ENCODE peak calls at places on chromosomes 12 and 14, in six cellular contexts. G, E, H, J, S and N are unnamed samples.

GRCh38 chr14:68306934-68307758 is 485.7 kb downstream of the ZFP36L1 start:
- DNase-seq in E (peak; percentile 34), G (no peak), H (peak; percentile 34), J (no peak), S (no peak), N (no peak)

GRCh38 chr12:118874698-118875548 is 106.4 kb upstream of the SRRM4 start:
- DNase-seq in J (no peak), E (peak; percentile 75), H (no peak), G (no peak), S (no peak), N (no peak)

GRCh38 chr12:48349471-48349870 is 1.2 kb downstream of the ZNF641 start:
- DNase-seq in J (no peak), S (no peak), G (no peak), E (no peak), H (peak; percentile 55), N (no peak)

GRCh38 chr14:31207287-31207745 is 277 bp downstream of the HECTD1 start:
- DNase-seq in H (no peak), G (no peak), E (peak; percentile 97), J (peak; percentile 82), S (no peak), N (no peak)

GRCh38 chr14:91205449-91205848 is 39.1 kb downstream of the GPR68 start:
- DNase-seq in S (no peak), G (no peak), E (no peak), J (no peak), H (peak; percentile 6), N (no peak)

GRCh38 chr12:56127485-56127887 is 581 bp upstream of the ESYT1 start:
- DNase-seq in S (no peak), E (no peak), H (no peak), G (no peak), J (no peak), N (no peak)

GRCh38 chr14:93333631-93334095 is 827 bp upstream of the BTBD7 start:
- DNase-seq in E (no peak), G (no peak), J (no peak), H (no peak), S (no peak), N (no peak)

GRCh38 chr12:101795786-101796185 is 35.0 kb downstream of the GNPTAB start:
- DNase-seq in E (no peak), S (no peak), J (no peak), G (no peak), H (no peak), N (no peak)

GRCh38 chr12:106137456-106138278 is 1.1 kb downstream of the NUAK1 start:
- DNase-seq in H (no peak), J (no peak), E (no peak), S (no peak), G (no peak), N (no peak)

GRCh38 chr14:101821528-101821927 is 60.0 kb downstream of the PPP2R5C start:
- DNase-seq in G (no peak), H (no peak), S (peak; percentile 51), J (no peak), E (no peak), N (no peak)

GRCh38 chr14:102320033-102320660 is 601 bp downstream of the ZNF839 start:
- DNase-seq in G (peak; percentile 73), J (no peak), S (peak; percentile 33), E (peak; percentile 35), H (no peak), N (no peak)

GRCh38 chr12:105588126-105588525 is 257.6 kb downstream of the C12orf75 start:
- DNase-seq in E (peak; percentile 20), G (no peak), S (no peak), H (no peak), J (no peak), N (no peak)

GRCh38 chr12:88083634-88084033 is 54.4 kb upstream of the C12orf50 start:
- DNase-seq in J (no peak), G (no peak), H (no peak), S (no peak), E (no peak), N (no peak)

GRCh38 chr12:59698599-59698998 is 102.8 kb downstream of the SLC16A7 start:
- DNase-seq in E (no peak), J (no peak), G (no peak), S (no peak), H (peak; percentile 81), N (peak; percentile 46)

GRCh38 chr14:20630340-20631022 is 11.0 kb downstream of the OR6S1 start:
- DNase-seq in H (no peak), E (peak; percentile 41), G (peak; percentile 50), J (no peak), S (no peak), N (no peak)

GRCh38 chr12:20527396-20528154 is 159.2 kb downstream of the PDE3A start:
- DNase-seq in J (no peak), G (no peak), H (peak; percentile 13), E (no peak), S (no peak), N (no peak)

GRCh38 chr12:7441216-7441615 is 2.7 kb downstream of the CD163L1 start:
- DNase-seq in E (no peak), G (no peak), J (no peak), H (peak; percentile 6), S (no peak), N (no peak)

GRCh38 chr12:49651855-49652254 is 28.5 kb downstream of the PRPF40B start:
- DNase-seq in G (no peak), S (no peak), E (peak; percentile 58), H (no peak), J (no peak), N (no peak)

GRCh38 chr14:93784878-93785277 is 3.4 kb downstream of the PRIMA1 start:
- DNase-seq in J (no peak), S (no peak), H (no peak), E (no peak), G (no peak), N (no peak)

GRCh38 chr14:52313493-52313881 is 625 bp upstream of the PTGER2 start:
- DNase-seq in S (no peak), E (no peak), G (no peak), J (no peak), H (no peak), N (no peak)

GRCh38 chr12:123519151-123520001 is 14.1 kb downstream of the RILPL1 start:
- DNase-seq in S (no peak), E (peak; percentile 44), G (no peak), H (peak; percentile 16), J (no peak), N (no peak)

GRCh38 chr12:95544756-95545155 is 6.5 kb downstream of the USP44 start:
- DNase-seq in E (no peak), J (no peak), H (no peak), G (no peak), S (no peak), N (no peak)

GRCh38 chr14:60266021-60266937 is 17.3 kb downstream of the PPM1A start:
- DNase-seq in E (peak; percentile 31), J (no peak), H (no peak), G (peak; percentile 41), S (peak; percentile 3), N (no peak)